ENCODE peak calls at places on chromosome 9, in seven cellular contexts. One of them, this sample, is unnamed.

GRCh38 chr9:26687421-26687820 is 205.2 kb downstream of the CAAP1 start:
- DNase-seq in fibroblast of lung: no peak
- DNase-seq in transverse colon: no peak
- DNase-seq in pancreas: no peak
- DNase-seq in endodermal cell: peak; percentile 58
- DNase-seq in AG04450: no peak
- DNase-seq in psoas muscle: no peak
- DNase-seq in this sample: no peak

GRCh38 chr9:2055203-2055658 is 40.1 kb downstream of the SMARCA2 start:
- DNase-seq in endodermal cell: no peak
- DNase-seq in psoas muscle: no peak
- DNase-seq in fibroblast of lung: peak; percentile 14
- DNase-seq in transverse colon: no peak
- DNase-seq in AG04450: no peak
- DNase-seq in pancreas: no peak
- DNase-seq in this sample: no peak

GRCh38 chr9:129422032-129422842 is 198.7 kb downstream of the C9orf50 start:
- DNase-seq in fibroblast of lung: no peak
- DNase-seq in endodermal cell: no peak
- DNase-seq in transverse colon: no peak
- DNase-seq in AG04450: no peak
- DNase-seq in pancreas: no peak
- DNase-seq in psoas muscle: no peak
- DNase-seq in this sample: no peak

GRCh38 chr9:2015581-2016410 is 649 bp downstream of the SMARCA2 start:
- DNase-seq in pancreas: peak; percentile 62
- DNase-seq in transverse colon: peak; percentile 61
- DNase-seq in psoas muscle: peak; percentile 81
- DNase-seq in endodermal cell: peak; percentile 86
- DNase-seq in fibroblast of lung: peak; percentile 31
- DNase-seq in AG04450: no peak
- DNase-seq in this sample: no peak

GRCh38 chr9:124242331-124243194 is 15.2 kb upstream of the NEK6 start:
- DNase-seq in endodermal cell: peak; percentile 67
- DNase-seq in AG04450: no peak
- DNase-seq in fibroblast of lung: peak; percentile 44
- DNase-seq in psoas muscle: peak; percentile 73
- DNase-seq in pancreas: no peak
- DNase-seq in transverse colon: peak; percentile 54
- DNase-seq in this sample: no peak

GRCh38 chr9:129402931-129403742 is 217.8 kb downstream of the C9orf50 start:
- DNase-seq in endodermal cell: no peak
- DNase-seq in fibroblast of lung: no peak
- DNase-seq in psoas muscle: peak; percentile 36
- DNase-seq in transverse colon: no peak
- DNase-seq in AG04450: no peak
- DNase-seq in pancreas: no peak
- DNase-seq in this sample: no peak

GRCh38 chr9:98567540-98568233 is 141.0 kb downstream of the GABBR2 start:
- DNase-seq in endodermal cell: no peak
- DNase-seq in transverse colon: no peak
- DNase-seq in pancreas: no peak
- DNase-seq in AG04450: no peak
- DNase-seq in fibroblast of lung: no peak
- DNase-seq in psoas muscle: no peak
- DNase-seq in this sample: no peak

GRCh38 chr9:86287013-86287412 is 4.7 kb upstream of the ISCA1 start:
- DNase-seq in fibroblast of lung: peak; percentile 75
- DNase-seq in AG04450: no peak
- DNase-seq in transverse colon: no peak
- DNase-seq in psoas muscle: no peak
- DNase-seq in pancreas: no peak
- DNase-seq in endodermal cell: peak; percentile 77
- DNase-seq in this sample: no peak

GRCh38 chr9:97412628-97413382 is 909 bp downstream of the TDRD7 start:
- DNase-seq in psoas muscle: no peak
- DNase-seq in fibroblast of lung: peak; percentile 4
- DNase-seq in transverse colon: no peak
- DNase-seq in AG04450: no peak
- DNase-seq in pancreas: no peak
- DNase-seq in endodermal cell: no peak
- DNase-seq in this sample: no peak

GRCh38 chr9:125579030-125579932 is 127.7 kb downstream of the MAPKAP1 start:
- DNase-seq in psoas muscle: no peak
- DNase-seq in AG04450: no peak
- DNase-seq in fibroblast of lung: no peak
- DNase-seq in endodermal cell: no peak
- DNase-seq in transverse colon: no peak
- DNase-seq in pancreas: no peak
- DNase-seq in this sample: no peak

DNA sequence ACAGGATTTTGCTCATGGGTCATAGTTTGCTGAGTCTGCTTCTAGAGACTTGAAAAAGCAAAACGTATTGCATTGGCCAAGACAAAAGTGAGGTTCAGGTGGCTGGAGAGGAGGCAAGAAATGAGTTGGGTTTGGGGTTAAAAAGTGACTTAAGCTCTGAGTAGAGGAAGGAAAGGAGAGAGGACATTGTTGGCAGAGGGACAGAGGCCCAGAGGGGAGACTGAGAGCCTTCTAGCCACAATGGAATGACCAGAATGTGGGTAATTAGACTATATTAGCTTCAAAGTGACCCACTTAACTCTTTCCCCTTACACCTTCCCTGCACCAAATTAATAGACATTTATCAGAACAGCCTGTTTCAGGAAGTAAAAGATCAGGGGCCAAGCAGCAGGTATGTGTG is 188.4 kb downstream of the ZNF462 start:
- DNase-seq in fibroblast of lung: no peak
- DNase-seq in transverse colon: no peak
- DNase-seq in endodermal cell: no peak
- DNase-seq in pancreas: no peak
- DNase-seq in AG04450: no peak
- DNase-seq in psoas muscle: no peak
- DNase-seq in this sample: no peak
- TF ChIP-seq CTCF in fibroblast of lung: no peak
- TF ChIP-seq CTCF in transverse colon: no peak
- TF ChIP-seq CTCF in endodermal cell: no peak
- TF ChIP-seq CTCF in pancreas: no peak
- TF ChIP-seq CTCF in AG04450: no peak
- TF ChIP-seq CTCF in psoas muscle: no peak
- TF ChIP-seq CTCF in this sample: no peak

GRCh38 chr9:122263699-122264349 is 816 bp downstream of the RBM18 start:
- DNase-seq in fibroblast of lung: peak; percentile 14
- DNase-seq in endodermal cell: no peak
- DNase-seq in psoas muscle: no peak
- DNase-seq in pancreas: no peak
- DNase-seq in AG04450: no peak
- DNase-seq in transverse colon: no peak
- DNase-seq in this sample: no peak

GRCh38 chr9:122262073-122262472 is 2.6 kb downstream of the RBM18 start:
- DNase-seq in pancreas: no peak
- DNase-seq in AG04450: no peak
- DNase-seq in fibroblast of lung: no peak
- DNase-seq in endodermal cell: no peak
- DNase-seq in transverse colon: no peak
- DNase-seq in psoas muscle: no peak
- DNase-seq in this sample: no peak

GRCh38 chr9:122268041-122268814 is 3.5 kb downstream of the MRRF start:
- DNase-seq in endodermal cell: no peak
- DNase-seq in fibroblast of lung: no peak
- DNase-seq in psoas muscle: no peak
- DNase-seq in pancreas: no peak
- DNase-seq in AG04450: no peak
- DNase-seq in transverse colon: no peak
- DNase-seq in this sample: no peak

GRCh38 chr9:122264360-122265264 is at the start of the genes MRRF and RBM18:
- DNase-seq in transverse colon: peak; percentile 93
- DNase-seq in pancreas: peak; percentile 82
- DNase-seq in fibroblast of lung: peak; percentile 91
- DNase-seq in AG04450: peak; percentile 65
- DNase-seq in endodermal cell: peak; percentile 98
- DNase-seq in psoas muscle: peak; percentile 95
- DNase-seq in this sample: peak; percentile 44

GRCh38 chr9:122265265-122265900 is 701 bp downstream of the MRRF start:
- DNase-seq in AG04450: no peak
- DNase-seq in fibroblast of lung: peak; percentile 33
- DNase-seq in psoas muscle: no peak
- DNase-seq in transverse colon: peak; percentile 28
- DNase-seq in pancreas: no peak
- DNase-seq in endodermal cell: no peak
- DNase-seq in this sample: no peak
- H3K27ac ChIP-seq in AG04450: peak overlapping the region; percentile 86
- H3K27ac ChIP-seq in fibroblast of lung: peak overlapping the region; percentile 85
- H3K27ac ChIP-seq in psoas muscle: peak overlapping the region; percentile 93
- H3K27ac ChIP-seq in transverse colon: peak overlapping the region; percentile 87
- H3K27ac ChIP-seq in pancreas: peak overlapping the region; percentile 96
- H3K27ac ChIP-seq in endodermal cell: peak overlapping the region; percentile 66
- H3K27ac ChIP-seq in this sample: peak overlapping the region; percentile 96

GRCh38 chr9:131869312-131869711 is 129.4 kb upstream of the RAPGEF1 start:
- DNase-seq in endodermal cell: peak; percentile 74
- DNase-seq in pancreas: no peak
- DNase-seq in psoas muscle: no peak
- DNase-seq in AG04450: no peak
- DNase-seq in fibroblast of lung: no peak
- DNase-seq in transverse colon: no peak
- DNase-seq in this sample: no peak
- H3K27me3 ChIP-seq in endodermal cell: no peaks in the 10 kb centered on the region
- H3K27me3 ChIP-seq in pancreas: no peaks in the 10 kb centered on the region
- H3K27me3 ChIP-seq in psoas muscle: no peaks in the 10 kb centered on the region
- H3K27me3 ChIP-seq in AG04450: no peaks in the 10 kb centered on the region
- H3K27me3 ChIP-seq in fibroblast of lung: no peaks in the 10 kb centered on the region
- H3K27me3 ChIP-seq in transverse colon: no peaks in the 10 kb centered on the region
- H3K27me3 ChIP-seq in this sample: no peaks in the 10 kb centered on the region

DNA sequence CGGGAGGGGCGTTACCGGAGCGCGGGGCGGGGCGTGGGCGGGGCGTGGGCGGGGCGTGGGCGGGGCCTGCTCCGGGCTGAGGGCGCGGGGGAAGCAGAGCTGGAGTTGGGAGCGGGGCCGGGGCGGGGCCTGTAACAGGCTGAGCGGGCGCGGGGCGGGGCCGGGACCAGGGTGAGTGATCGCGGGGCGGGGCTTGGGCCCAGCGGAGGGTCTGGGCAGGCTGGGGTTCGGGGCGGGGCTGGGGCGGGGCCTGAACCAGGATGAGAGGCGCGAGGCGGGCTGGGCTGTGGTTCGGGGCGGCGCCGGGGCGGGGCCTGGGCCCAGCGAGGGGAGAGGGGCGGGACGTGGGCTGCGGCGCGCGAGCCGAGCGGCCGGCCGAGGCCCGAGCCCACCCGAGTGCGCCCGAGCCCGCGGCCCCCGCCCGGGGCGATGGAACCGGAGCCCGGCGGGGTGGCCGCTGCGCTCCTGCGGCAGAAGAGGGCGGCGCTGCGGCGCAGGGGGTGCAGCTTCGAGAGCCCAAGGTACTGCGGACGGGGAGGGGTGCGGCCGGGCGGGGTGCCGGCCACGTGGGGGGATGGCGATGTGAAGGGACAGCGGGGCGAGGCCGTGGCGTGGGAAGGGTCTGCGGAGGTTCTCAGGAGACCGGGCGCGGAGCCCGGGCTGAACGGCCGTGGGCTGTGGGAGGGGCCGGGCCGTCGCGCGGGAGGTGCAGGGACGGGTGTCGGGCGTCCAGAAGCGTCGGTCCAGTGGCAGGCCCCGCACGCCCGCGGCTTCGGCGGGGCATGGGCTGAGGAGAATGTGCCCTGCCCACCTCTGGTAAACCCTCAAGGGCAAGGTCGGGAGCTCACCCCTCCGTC is 39.5 kb upstream of the GARNL3 start:
- DNase-seq in pancreas: peak; percentile 96
- DNase-seq in transverse colon: peak; percentile 98
- DNase-seq in psoas muscle: peak; percentile 99
- DNase-seq in fibroblast of lung: peak; percentile 91
- DNase-seq in AG04450: peak; percentile 64
- DNase-seq in endodermal cell: peak; percentile 99
- DNase-seq in this sample: peak; percentile 90
- TF ChIP-seq CTCF in pancreas: no peak
- TF ChIP-seq CTCF in transverse colon: no peak
- TF ChIP-seq CTCF in psoas muscle: no peak
- TF ChIP-seq CTCF in fibroblast of lung: no peak
- TF ChIP-seq CTCF in AG04450: no peak
- TF ChIP-seq CTCF in endodermal cell: no peak
- TF ChIP-seq CTCF in this sample: no peak

GRCh38 chr9:121966706-121967105 is 126.4 kb downstream of the TTLL11 start:
- DNase-seq in pancreas: no peak
- DNase-seq in transverse colon: no peak
- DNase-seq in endodermal cell: no peak
- DNase-seq in psoas muscle: no peak
- DNase-seq in AG04450: no peak
- DNase-seq in fibroblast of lung: no peak
- DNase-seq in this sample: no peak
- H3K27ac ChIP-seq in pancreas: no peak overlapping the region
- H3K27ac ChIP-seq in transverse colon: no peak overlapping the region
- H3K27ac ChIP-seq in endodermal cell: no peak overlapping the region
- H3K27ac ChIP-seq in psoas muscle: no peak overlapping the region
- H3K27ac ChIP-seq in AG04450: no peak overlapping the region
- H3K27ac ChIP-seq in fibroblast of lung: no peak overlapping the region
- H3K27ac ChIP-seq in this sample: no peak overlapping the region

DNA sequence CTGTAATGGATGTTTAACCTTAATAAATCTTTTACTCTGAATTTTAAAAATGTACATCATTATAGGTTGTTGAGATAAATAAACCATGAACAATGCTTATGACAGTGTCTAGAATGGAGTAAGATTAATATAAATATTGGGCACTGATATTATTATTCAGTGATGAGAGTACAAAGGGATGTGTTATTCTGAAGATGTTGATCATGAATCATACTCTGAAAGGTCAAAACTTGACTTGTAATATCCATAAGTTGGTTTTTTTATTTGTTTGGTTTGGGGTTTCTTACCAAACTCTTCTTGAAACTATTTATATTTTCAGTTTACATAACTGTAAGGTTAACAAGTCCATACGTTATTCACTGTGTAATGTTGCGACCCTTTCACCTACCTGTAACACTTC is 163.2 kb downstream of the MPDZ start:
- DNase-seq in AG04450: no peak
- DNase-seq in transverse colon: no peak
- DNase-seq in fibroblast of lung: no peak
- DNase-seq in psoas muscle: no peak
- DNase-seq in endodermal cell: no peak
- DNase-seq in pancreas: no peak
- DNase-seq in this sample: no peak
- H3K27me3 ChIP-seq in AG04450: no peaks in the 10 kb centered on the region
- H3K27me3 ChIP-seq in transverse colon: no peaks in the 10 kb centered on the region
- H3K27me3 ChIP-seq in fibroblast of lung: no peaks in the 10 kb centered on the region
- H3K27me3 ChIP-seq in psoas muscle: no peaks in the 10 kb centered on the region
- H3K27me3 ChIP-seq in endodermal cell: no peaks in the 10 kb centered on the region
- H3K27me3 ChIP-seq in pancreas: no peaks in the 10 kb centered on the region
- H3K27me3 ChIP-seq in this sample: no peaks in the 10 kb centered on the region

GRCh38 chr9:21995652-21996275 is 1.2 kb downstream of the CDKN2B-AS1 start:
- DNase-seq in AG04450: no peak
- DNase-seq in endodermal cell: peak; percentile 84
- DNase-seq in transverse colon: peak; percentile 45
- DNase-seq in psoas muscle: peak; percentile 66
- DNase-seq in fibroblast of lung: peak; percentile 63
- DNase-seq in pancreas: peak; percentile 38
- DNase-seq in this sample: peak; percentile 26
- TF ChIP-seq CTCF in AG04450: peak; percentile 37
- TF ChIP-seq CTCF in endodermal cell: peak; percentile 47
- TF ChIP-seq CTCF in transverse colon: no peak
- TF ChIP-seq CTCF in psoas muscle: no peak
- TF ChIP-seq CTCF in fibroblast of lung: peak; percentile 37
- TF ChIP-seq CTCF in pancreas: no peak
- TF ChIP-seq CTCF in this sample: no peak